ENCODE peak calls at places on chromosomes 1 and 21, in eight cellular contexts. O, D, F, K, W, N, A and T are unnamed samples. For H3K4me1, the result is how much of the 10 kb centered on the place peaks cover.

GRCh38 chr1:162072770-162073169 is 3.3 kb downstream of the NOS1AP start:
- DNase-seq in O (no peak), D (no peak), F (no peak), K (no peak), W (no peak), N (no peak), A (no peak), T (no peak)

GRCh38 chr1:33426906-33427305 is 4.0 kb downstream of the PHC2 start:
- DNase-seq in O (no peak), D (no peak), F (no peak), K (no peak), W (no peak), N (no peak), A (no peak), T (no peak)

GRCh38 chr1:110875216-110875731 is 2.3 kb downstream of the CD53 start:
- DNase-seq in O (peak), D (no peak), F (peak), K (no peak), W (no peak), N (no peak), A (no peak), T (no peak)

GRCh38 chr1:199046618-199047017 is 407.8 kb downstream of the PTPRC start:
- DNase-seq in O (peak), D (no peak), F (no peak), K (peak), W (no peak), N (no peak), A (no peak), T (no peak)

GRCh38 chr1:6927626-6928025 is 142.4 kb downstream of the CAMTA1 start:
- DNase-seq in O (no peak), D (no peak), F (no peak), K (no peak), W (no peak), N (no peak), A (no peak), T (no peak)

GRCh38 chr21:28776251-28776650 is 216.4 kb downstream of the LTN1 start:
- DNase-seq in O (no peak), D (no peak), F (no peak), K (peak), W (no peak), N (no peak), A (peak), T (no peak)

GRCh38 chr21:34144224-34144623 is 70.8 kb downstream of the MRPS6 start:
- DNase-seq in O (no peak), D (no peak), F (no peak), K (no peak), W (no peak), N (no peak), A (no peak), T (no peak)

GRCh38 chr1:46520063-46520911 is 30.7 kb downstream of the DMBX1 start:
- DNase-seq in O (no peak), D (peak), F (no peak), K (peak), W (peak), N (peak), A (peak), T (peak)

GRCh38 chr1:15368888-15369287 is 40.8 kb upstream of the EFHD2 start:
- DNase-seq in O (no peak), D (no peak), F (no peak), K (no peak), W (no peak), N (no peak), A (no peak), T (no peak)

GRCh38 chr1:161180643-161181042 is 3.3 kb upstream of the B4GALT3 start:
- DNase-seq in O (peak), D (peak), F (peak), K (peak), W (no peak), N (no peak), A (peak), T (peak)

GRCh38 chr1:159845751-159846531 is 16.5 kb downstream of the VSIG8 start:
- DNase-seq in O (no peak), D (no peak), F (no peak), K (no peak), W (no peak), N (peak), A (no peak), T (no peak)

GRCh38 chr1:184827600-184828368 is 73.1 kb upstream of the EDEM3 start:
- DNase-seq in O (no peak), D (no peak), F (peak), K (peak), W (no peak), N (peak), A (peak), T (no peak)

GRCh38 chr1:180580237-180580636 is 21.5 kb downstream of the OVAAL start:
- DNase-seq in O (no peak), D (no peak), F (no peak), K (peak), W (no peak), N (peak), A (peak), T (peak)

DNA sequence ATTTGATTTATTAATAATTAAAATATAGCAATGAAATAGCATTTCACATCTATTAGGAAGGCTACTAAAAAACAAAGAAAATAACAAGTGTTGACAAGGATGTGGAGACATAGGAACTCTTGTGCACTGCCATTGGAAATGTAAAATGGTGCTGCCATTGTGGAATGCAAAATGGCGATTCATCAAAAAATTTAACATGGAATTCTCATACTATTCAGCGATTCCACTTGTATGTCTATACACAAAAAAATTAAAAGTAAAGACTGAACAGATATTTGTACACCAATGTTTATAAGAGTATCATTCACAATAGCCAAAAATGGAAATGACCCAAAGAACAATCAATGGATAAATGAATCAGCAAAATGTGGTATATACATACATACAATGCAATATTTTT is 101.3 kb upstream of the S1PR1 start:
- DNase-seq in O (no peak), D (no peak), F (no peak), K (no peak), W (no peak), N (no peak), A (no peak), T (no peak)
- H3K4me1 ChIP-seq in O (under half), D (under half), F (under half), K (under half), W (under half), N (under half), A (under half), T (under half)

DNA sequence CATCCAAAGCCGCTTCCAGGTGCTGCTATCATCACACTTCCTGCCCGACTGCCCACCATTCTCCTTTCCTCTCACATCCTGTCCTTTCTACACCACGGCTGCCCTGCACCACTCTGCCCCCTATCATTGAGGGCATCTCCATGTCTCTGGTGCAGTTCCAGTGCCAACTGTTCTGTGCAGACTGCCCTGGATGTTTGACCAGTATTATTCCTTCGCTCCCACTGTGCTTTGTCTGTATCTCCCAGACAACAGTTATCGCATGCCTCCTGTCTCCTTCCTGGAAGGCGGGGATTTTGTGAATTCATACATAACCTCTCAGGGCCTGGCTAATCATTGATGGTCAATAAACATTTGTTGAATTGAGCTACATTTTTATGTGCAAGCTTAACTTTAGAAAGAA is 63.6 kb upstream of the GNG12 start:
- DNase-seq in O (no peak), D (no peak), F (no peak), K (no peak), W (no peak), N (peak), A (no peak), T (no peak)
- TF ChIP-seq EZH2phosphoT487 in O (no peak), D (no peak), F (no peak), K (no peak), W (no peak), N (no peak), A (no peak), T (no peak)

GRCh38 chr1:13483946-13484345 is 29.9 kb downstream of the LRRC38 start:
- DNase-seq in O (no peak), D (no peak), F (no peak), K (no peak), W (no peak), N (no peak), A (no peak), T (no peak)
- H3K4me3 ChIP-seq in O (no peak), D (no peak), F (no peak), K (no peak), W (no peak), N (no peak), A (no peak), T (no peak)

GRCh38 chr1:22971161-22972062 is 1.3 kb downstream of the LACTBL1 start:
- DNase-seq in O (no peak), D (peak), F (no peak), K (peak), W (no peak), N (peak), A (peak), T (no peak)

GRCh38 chr1:22966309-22966708 is 6.4 kb downstream of the LACTBL1 start:
- DNase-seq in O (no peak), D (no peak), F (no peak), K (no peak), W (no peak), N (no peak), A (no peak), T (no peak)

GRCh38 chr1:22969224-22969829 is 3.3 kb downstream of the LACTBL1 start:
- DNase-seq in O (no peak), D (no peak), F (no peak), K (peak), W (no peak), N (peak), A (peak), T (no peak)

GRCh38 chr1:22970096-22970495 is 2.6 kb downstream of the LACTBL1 start:
- DNase-seq in O (no peak), D (no peak), F (no peak), K (no peak), W (no peak), N (no peak), A (no peak), T (no peak)

GRCh38 chr1:22967833-22968232 is 4.8 kb downstream of the LACTBL1 start:
- DNase-seq in O (no peak), D (no peak), F (no peak), K (no peak), W (no peak), N (no peak), A (no peak), T (no peak)
- H3K4me1 ChIP-seq in O (under half), D (under half), F (under half), K (under half), W (under half), N (under half), A (under half), T (under half)

DNA sequence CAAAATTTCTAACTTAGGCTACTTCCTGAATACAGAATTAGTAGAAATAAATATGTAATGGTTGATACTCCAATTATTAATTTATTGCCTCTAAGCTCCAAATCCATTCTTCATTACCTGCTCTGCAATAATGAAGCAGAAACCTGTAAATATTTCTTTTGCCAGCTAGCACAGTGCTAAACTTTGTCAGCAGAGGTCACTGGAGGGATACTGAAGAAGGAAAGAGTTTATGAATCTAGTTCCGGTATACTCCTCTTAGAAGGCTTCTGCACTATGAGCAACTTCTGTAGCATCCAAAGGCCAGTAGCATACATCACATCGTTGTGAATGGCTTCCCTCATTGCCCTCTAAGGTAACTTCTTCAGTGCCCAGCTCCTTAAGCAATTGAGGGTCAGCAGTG is 81.0 kb upstream of the LHX8 start:
- DNase-seq in O (no peak), D (peak), F (peak), K (peak), W (peak), N (no peak), A (peak), T (no peak)
- TF ChIP-seq EZH2phosphoT487 in O (no peak), D (no peak), F (no peak), K (no peak), W (no peak), N (no peak), A (no peak), T (no peak)

GRCh38 chr1:150808851-150809250 is 791 bp upstream of the CTSK start:
- DNase-seq in O (no peak), D (no peak), F (no peak), K (no peak), W (no peak), N (no peak), A (peak), T (no peak)
- H3K4me3 ChIP-seq in O (no peak), D (no peak), F (no peak), K (no peak), W (no peak), N (no peak), A (peak), T (no peak)

DNA sequence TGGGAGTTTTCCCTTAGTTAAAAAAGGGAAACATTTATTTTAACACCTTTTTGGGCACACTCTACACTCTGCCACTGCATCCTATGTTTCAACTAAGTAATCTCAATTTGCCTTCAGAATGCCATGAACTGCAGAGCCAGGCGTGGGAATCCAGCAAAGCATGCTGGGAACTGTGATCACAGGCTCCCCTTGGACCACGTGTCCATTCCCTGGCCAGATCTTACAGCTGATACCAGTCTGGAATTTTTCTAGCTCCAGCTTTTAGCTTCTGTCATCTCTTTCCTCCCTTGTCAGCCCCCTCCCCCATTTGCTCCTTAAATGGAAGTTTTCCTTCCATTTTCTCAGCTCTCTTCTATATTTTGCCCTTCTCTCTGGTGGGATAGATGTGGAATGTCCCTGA is 29.4 kb downstream of the RCSD1 start:
- DNase-seq in O (no peak), D (no peak), F (no peak), K (no peak), W (no peak), N (peak), A (no peak), T (no peak)
- H3K4me1 ChIP-seq in O (under half), D (under half), F (under half), K (under half), W (under half), N (under half), A (under half), T (under half)

GRCh38 chr1:200226969-200227303 is 182.9 kb downstream of the ZNF281 start:
- DNase-seq in O (no peak), D (no peak), F (no peak), K (no peak), W (no peak), N (no peak), A (no peak), T (no peak)

GRCh38 chr1:200224315-200224714 is 185.5 kb downstream of the ZNF281 start:
- DNase-seq in O (no peak), D (no peak), F (no peak), K (no peak), W (no peak), N (no peak), A (peak), T (no peak)

GRCh38 chr1:200228081-200228480 is 181.8 kb downstream of the ZNF281 start:
- DNase-seq in O (no peak), D (no peak), F (no peak), K (no peak), W (no peak), N (no peak), A (no peak), T (peak)

GRCh38 chr1:200223613-200224012 is 186.2 kb downstream of the ZNF281 start:
- DNase-seq in O (no peak), D (no peak), F (no peak), K (no peak), W (no peak), N (no peak), A (no peak), T (no peak)

GRCh38 chr1:200226268-200226968 is 183.4 kb downstream of the ZNF281 start:
- DNase-seq in O (peak), D (peak), F (peak), K (no peak), W (no peak), N (no peak), A (peak), T (peak)
- TF ChIP-seq EZH2phosphoT487 in O (no peak), D (no peak), F (no peak), K (no peak), W (no peak), N (no peak), A (no peak), T (no peak)